ENCODE peak calls at places on chromosomes 1 and 21, in six cellular contexts. X is KBM-7; A is stimulated activated CD4-positive, alpha-beta T cell treated with anti-CD3 and anti-CD28 coated beads, Interleukin-1b, Interleukin-23, amount 100 ng/mL, for 1 hour; O is NCI-H2081; M is skeletal muscle cell; J is non-pigmented ciliary epithelial cell. P is an unnamed sample.

GRCh38 chr1:156073740-156074139 is 8.5 kb downstream of the MEX3A start:
- DNase-seq in X (no peak), A (no peak), O (no peak), M (no peak), J (no peak), P (no peak)

GRCh38 chr1:198977909-198978308 is 339.1 kb downstream of the PTPRC start:
- DNase-seq in X (no peak), A (no peak), O (no peak), M (no peak), J (no peak), P (no peak)

GRCh38 chr1:151479462-151479861 is 20.2 kb upstream of the POGZ start:
- DNase-seq in X (no peak), A (no peak), O (no peak), M (no peak), J (no peak), P (peak; percentile 12)

GRCh38 chr1:77394166-77394565 is 112.3 kb downstream of the AK5 start:
- DNase-seq in X (no peak), A (no peak), O (no peak), M (no peak), J (peak; percentile 54), P (peak; percentile 85)

GRCh38 chr1:31888281-31888680 is 49.9 kb downstream of the PTP4A2 start:
- DNase-seq in X (no peak), A (no peak), O (no peak), M (no peak), J (no peak), P (no peak)

GRCh38 chr1:35431173-35431599 is 126.0 kb downstream of the KIAA0319L start:
- DNase-seq in X (peak; percentile 14), A (no peak), O (no peak), M (no peak), J (peak; percentile 61), P (no peak)

GRCh38 chr21:42460391-42461184 is 35.4 kb downstream of the RSPH1 start:
- DNase-seq in X (peak; percentile 44), A (no peak), O (peak; percentile 77), M (no peak), J (no peak), P (no peak)

GRCh38 chr1:197783510-197783948 is 8.2 kb upstream of the DENND1B start:
- DNase-seq in X (no peak), A (no peak), O (no peak), M (no peak), J (no peak), P (peak; percentile 93)

GRCh38 chr1:8252266-8252951 is 65.5 kb upstream of the SLC45A1 start:
- DNase-seq in X (no peak), A (no peak), O (no peak), M (no peak), J (no peak), P (no peak)

GRCh38 chr1:29474274-29474824 is 238.0 kb downstream of the PTPRU start:
- DNase-seq in X (no peak), A (no peak), O (no peak), M (no peak), J (no peak), P (no peak)